ENCODE peak calls at places on chromosomes 13 and 19, in eight cellular contexts. B is endothelial cell, W is left lung, L is thoracic aorta, F is heart left ventricle, G is DND-41, S is upper lobe of right lung, C is activated B cell treated with CpG ODN at 0.5 μM for 24 hours. P is an unnamed sample.

GRCh38 chr13:111326621-111326965 is 6.2 kb downstream of the TEX29 start:
- DNase-seq in B (no peak), W (no peak), L (no peak), F (no peak), G (no peak), S (no peak), C (no peak), P (peak)

GRCh38 chr19:12711187-12711586 is 12.5 kb downstream of the TNPO2 start:
- DNase-seq in B (no peak), W (no peak), L (no peak), F (no peak), G (no peak), S (no peak), C (no peak), P (no peak)

GRCh38 chr13:41601718-41602445 is 144.5 kb downstream of the RGCC start:
- DNase-seq in B (no peak), W (no peak), L (no peak), F (no peak), G (no peak), S (no peak), C (no peak), P (no peak)

GRCh38 chr19:33227242-33227650 is 1.6 kb upstream of the SLC7A10 start:
- DNase-seq in B (no peak), W (no peak), L (no peak), F (peak), G (no peak), S (peak), C (no peak), P (no peak)

GRCh38 chr13:33126909-33127607 is 110.8 kb downstream of the KL start:
- DNase-seq in B (no peak), W (no peak), L (no peak), F (peak), G (no peak), S (no peak), C (no peak), P (no peak)

GRCh38 chr19:12581100-12581499 is 29.5 kb downstream of the ZNF490 start:
- DNase-seq in B (no peak), W (no peak), L (no peak), F (no peak), G (no peak), S (no peak), C (no peak), P (no peak)

GRCh38 chr13:105616313-105617075 is 919.0 kb downstream of the EFNB2 start:
- DNase-seq in B (no peak), W (no peak), L (no peak), F (no peak), G (no peak), S (no peak), C (no peak), P (no peak)

GRCh38 chr13:43830481-43830873 is 43.7 kb upstream of the ENOX1 start:
- DNase-seq in B (no peak), W (no peak), L (no peak), F (no peak), G (no peak), S (no peak), C (no peak), P (no peak)

GRCh38 chr19:16801599-16801998 is 27.6 kb upstream of the SIN3B start:
- DNase-seq in B (no peak), W (no peak), L (no peak), F (no peak), G (no peak), S (no peak), C (no peak), P (peak)

GRCh38 chr19:37227996-37228395 is 10.0 kb downstream of the ZNF383 start:
- DNase-seq in B (peak), W (no peak), L (no peak), F (no peak), G (peak), S (no peak), C (no peak), P (no peak)

GRCh38 chr13:30730526-30730925 is 4.8 kb upstream of the ALOX5AP start:
- DNase-seq in B (peak), W (no peak), L (no peak), F (no peak), G (no peak), S (no peak), C (no peak), P (no peak)

GRCh38 chr13:104206450-104207044 is 1140.3 kb upstream of the SLC10A2 start:
- DNase-seq in B (no peak), W (no peak), L (no peak), F (no peak), G (no peak), S (no peak), C (no peak), P (no peak)

GRCh38 chr13:99600318-99600717 is 99.0 kb downstream of the TM9SF2 start:
- DNase-seq in B (peak), W (no peak), L (no peak), F (no peak), G (peak), S (no peak), C (no peak), P (no peak)

GRCh38 chr19:18274776-18275356 is 614 bp upstream of the IQCN start:
- DNase-seq in B (no peak), W (peak), L (peak), F (peak), G (no peak), S (peak), C (no peak), P (peak)

GRCh38 chr13:112873851-112874750 is 94.9 kb upstream of the MCF2L start:
- DNase-seq in B (peak), W (peak), L (no peak), F (peak), G (peak), S (peak), C (peak), P (peak)

GRCh38 chr19:49475995-49476880 is 2.2 kb downstream of the FLT3LG start:
- DNase-seq in B (peak), W (no peak), L (no peak), F (peak), G (peak), S (no peak), C (no peak), P (no peak)

GRCh38 chr13:24747248-24748151 is 16.5 kb upstream of the RNF17 start:
- DNase-seq in B (peak), W (no peak), L (no peak), F (no peak), G (no peak), S (peak), C (no peak), P (no peak)

GRCh38 chr13:19960673-19961015 is 2.1 kb downstream of the ZMYM2 start:
- DNase-seq in B (no peak), W (no peak), L (no peak), F (no peak), G (no peak), S (no peak), C (no peak), P (no peak)

GRCh38 chr13:100561599-100562204 is 26.9 kb downstream of the GGACT start:
- DNase-seq in B (no peak), W (no peak), L (no peak), F (no peak), G (no peak), S (peak), C (no peak), P (no peak)

GRCh38 chr19:16795731-16796130 is 33.5 kb upstream of the SIN3B start:
- DNase-seq in B (no peak), W (no peak), L (no peak), F (no peak), G (no peak), S (no peak), C (no peak), P (no peak)

GRCh38 chr19:10769533-10770491 is 51.9 kb downstream of the DNM2 start:
- DNase-seq in B (peak), W (no peak), L (no peak), F (peak), G (no peak), S (no peak), C (no peak), P (no peak)

GRCh38 chr19:10774893-10775292 is 57.0 kb downstream of the DNM2 start:
- DNase-seq in B (no peak), W (no peak), L (no peak), F (no peak), G (no peak), S (no peak), C (no peak), P (no peak)

GRCh38 chr19:10776900-10777650 is 58.9 kb downstream of the TMED1 start:
- DNase-seq in B (no peak), W (no peak), L (no peak), F (no peak), G (no peak), S (no peak), C (no peak), P (no peak)

GRCh38 chr19:10768936-10769335 is 51.1 kb downstream of the DNM2 start:
- DNase-seq in B (no peak), W (no peak), L (no peak), F (no peak), G (no peak), S (no peak), C (no peak), P (no peak)

DNA sequence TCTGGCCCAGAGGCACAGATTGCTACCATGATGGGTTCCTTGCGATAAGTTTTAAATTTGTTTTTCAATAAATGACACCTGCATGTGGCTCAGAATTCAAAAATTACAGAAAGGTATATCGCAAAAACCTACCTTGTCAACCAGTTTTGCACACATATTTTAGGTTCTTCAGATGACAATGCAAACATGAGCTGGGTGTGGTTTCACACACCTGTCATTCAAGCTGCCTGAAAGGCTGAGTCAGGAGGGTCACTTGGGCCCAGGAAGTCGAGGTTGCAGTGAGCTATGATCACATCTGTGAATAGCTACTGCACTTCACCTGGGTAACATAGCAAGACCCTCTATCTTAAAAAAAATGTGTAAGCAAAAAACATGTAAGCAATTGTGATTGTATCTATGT is 56.1 kb downstream of the DNM2 start:
- DNase-seq in B (no peak), W (no peak), L (no peak), F (no peak), G (no peak), S (no peak), C (no peak), P (no peak)
- TF ChIP-seq CTCF in B (no peak), W (no peak), L (no peak), F (no peak), G (no peak), S (no peak), C (no peak), P (no peak)

GRCh38 chr13:28380319-28380718 is 114.6 kb downstream of the FLT1 start:
- DNase-seq in B (no peak), W (no peak), L (no peak), F (no peak), G (no peak), S (no peak), C (no peak), P (no peak)

GRCh38 chr13:28373803-28374202 is 121.1 kb downstream of the FLT1 start:
- DNase-seq in B (no peak), W (no peak), L (no peak), F (no peak), G (no peak), S (no peak), C (no peak), P (no peak)

GRCh38 chr13:28375250-28375930 is 119.5 kb downstream of the FLT1 start:
- DNase-seq in B (no peak), W (no peak), L (no peak), F (no peak), G (no peak), S (no peak), C (no peak), P (no peak)

GRCh38 chr13:28379371-28380083 is 115.4 kb downstream of the FLT1 start:
- DNase-seq in B (no peak), W (no peak), L (no peak), F (no peak), G (no peak), S (no peak), C (no peak), P (no peak)

DNA sequence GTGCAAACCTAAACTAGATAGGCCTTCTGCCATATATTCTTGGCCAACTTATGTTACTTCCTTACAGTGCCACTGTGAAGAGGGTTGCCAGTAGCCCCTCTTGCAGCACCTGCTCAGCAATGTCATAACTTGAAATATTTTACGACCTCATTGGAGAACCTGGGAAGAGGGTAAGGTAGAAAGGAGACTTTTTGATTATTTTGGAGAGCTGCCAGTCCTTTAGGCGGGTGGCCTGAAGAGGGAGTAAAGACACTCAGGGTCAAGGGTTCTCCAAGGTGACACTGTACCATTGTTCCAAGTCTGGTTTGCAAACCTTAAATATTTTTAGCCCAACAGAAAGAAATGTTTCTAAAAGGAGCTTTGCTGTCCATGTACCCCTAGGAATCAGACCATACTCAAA is 118.3 kb downstream of the FLT1 start:
- DNase-seq in B (no peak), W (no peak), L (no peak), F (no peak), G (no peak), S (no peak), C (no peak), P (no peak)
- TF ChIP-seq CTCF in B (no peak), W (no peak), L (no peak), F (no peak), G (no peak), S (no peak), C (no peak), P (no peak)

GRCh38 chr13:110061270-110061669 is 245.7 kb downstream of the COL4A1 start:
- DNase-seq in B (no peak), W (no peak), L (no peak), F (no peak), G (no peak), S (no peak), C (no peak), P (no peak)
- TF ChIP-seq CTCF in B (no peak), W (no peak), L (no peak), F (no peak), G (no peak), S (no peak), C (no peak), P (no peak)

GRCh38 chr19:2739602-2740313 is at the start of gene SLC39A3:
- DNase-seq in B (peak), W (peak), L (peak), F (peak), G (peak), S (peak), C (peak), P (peak)
- TF ChIP-seq CTCF in B (no peak), W (peak), L (peak), F (no peak), G (no peak), S (peak), C (no peak), P (no peak)

GRCh38 chr19:45346449-45346848 is 5.9 kb downstream of the KLC3 start:
- DNase-seq in B (no peak), W (no peak), L (no peak), F (no peak), G (no peak), S (no peak), C (no peak), P (no peak)
- TF ChIP-seq CTCF in B (no peak), W (no peak), L (no peak), F (no peak), G (no peak), S (no peak), C (no peak), P (no peak)

DNA sequence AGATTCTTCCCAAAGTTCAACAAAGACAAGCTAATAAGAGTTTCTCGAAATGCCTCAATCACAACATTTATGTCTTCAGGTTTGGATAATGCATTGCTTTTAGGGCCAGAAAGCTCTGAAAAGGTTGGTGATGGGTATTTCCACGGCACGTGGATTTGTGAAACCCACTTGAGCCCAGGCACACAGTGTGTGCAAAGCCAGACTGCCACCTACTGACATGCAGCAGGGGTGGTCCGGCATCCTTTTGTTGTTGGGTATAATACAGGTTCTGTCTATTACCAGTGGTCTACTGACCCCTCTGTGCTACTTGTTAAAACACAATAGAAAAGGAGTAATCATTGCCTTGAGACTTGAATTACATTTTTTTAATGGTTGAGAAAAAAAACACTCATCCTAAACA is 225.6 kb downstream of the RAP2A start:
- DNase-seq in B (peak), W (no peak), L (no peak), F (no peak), G (no peak), S (no peak), C (no peak), P (no peak)
- TF ChIP-seq CTCF in B (no peak), W (no peak), L (no peak), F (peak), G (peak), S (peak), C (no peak), P (no peak)

DNA sequence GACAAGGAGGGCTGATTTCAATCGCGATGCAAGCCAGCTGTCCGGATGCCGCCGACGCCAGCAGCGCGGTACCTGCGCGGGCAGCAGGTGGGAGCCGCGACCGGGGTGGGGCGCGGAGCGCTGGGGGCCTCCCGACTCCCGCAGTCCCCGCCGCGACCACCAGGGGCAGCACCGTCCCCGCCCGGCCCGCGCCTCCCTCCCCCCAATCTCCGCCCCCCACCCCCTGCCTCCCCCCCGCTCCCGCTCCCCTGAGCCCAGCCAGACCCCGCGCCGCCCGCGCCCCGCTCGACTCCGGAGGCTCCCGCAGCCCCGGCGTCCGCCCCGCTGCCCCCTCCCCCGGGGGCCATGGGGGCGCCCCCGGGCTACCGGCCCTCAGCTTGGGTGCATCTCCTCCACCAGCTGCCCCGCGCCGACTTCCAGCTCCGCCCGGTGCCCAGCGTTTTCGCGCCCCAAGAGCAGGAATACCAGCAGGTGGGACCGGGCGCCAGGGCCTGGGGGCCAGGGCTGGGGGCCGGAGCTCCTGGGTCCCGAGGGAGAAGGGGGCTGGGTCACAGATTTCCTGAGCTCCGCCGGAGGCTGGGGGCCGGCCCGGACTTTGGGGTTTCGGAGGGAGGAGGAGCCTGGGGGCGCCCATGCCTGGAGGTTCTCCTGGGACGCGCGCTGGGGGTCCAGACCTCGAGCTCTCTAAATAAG is at the start of gene TTYH1:
- DNase-seq in B (peak), W (no peak), L (no peak), F (no peak), G (no peak), S (no peak), C (peak), P (no peak)
- TF ChIP-seq CTCF in B (peak), W (peak), L (no peak), F (peak), G (peak), S (peak), C (no peak), P (peak)

P was measured in CD14-positive monocyte.